ENCODE peak calls at places on chromosomes 11 and 22, in five cellular contexts. S is right atrium auricular region; K is CD8-positive, alpha-beta memory T cell; M is pancreas; A is small intestine. G is an unnamed sample.

GRCh38 chr22:24471570-24471969 is 23.6 kb upstream of the UPB1 start:
- DNase-seq in K (no peak), M (no peak), A (no peak), S (peak), G (no peak)

GRCh38 chr11:115226556-115226955 is 277.7 kb downstream of the CADM1 start:
- DNase-seq in K (no peak), A (no peak), M (no peak), S (no peak), G (peak)

GRCh38 chr11:115222218-115222862 is 281.9 kb downstream of the CADM1 start:
- DNase-seq in K (peak), A (no peak), M (no peak), S (no peak), G (no peak)

GRCh38 chr11:107591446-107592236 is 694 bp downstream of the ELMOD1 start:
- DNase-seq in S (no peak), A (no peak), K (no peak), M (peak), G (no peak)

GRCh38 chr22:49352361-49353169 is 475.1 kb downstream of the BRD1 start:
- DNase-seq in M (peak), A (no peak), S (no peak), K (no peak), G (no peak)

GRCh38 chr11:94809251-94809650 is 41.1 kb downstream of the AMOTL1 start:
- DNase-seq in M (no peak), A (no peak), K (no peak), S (no peak), G (no peak)

GRCh38 chr11:60985991-60986915 is 14.8 kb downstream of the CD6 start:
- DNase-seq in A (peak), M (no peak), S (no peak), K (peak), G (peak)

GRCh38 chr11:8099291-8099899 is 18.4 kb downstream of the TUB start:
- DNase-seq in M (peak), A (peak), S (peak), K (peak), G (peak)

GRCh38 chr11:67045314-67045713 is 11.3 kb upstream of the RHOD start:
- DNase-seq in A (no peak), K (no peak), S (no peak), M (no peak), G (no peak)

GRCh38 chr11:61513143-61513740 is 4.7 kb downstream of the LRRC10B start:
- DNase-seq in M (no peak), A (no peak), K (no peak), S (no peak), G (no peak)

GRCh38 chr11:62611705-62612365 is 740 bp downstream of the EML3 start:
- DNase-seq in M (no peak), S (peak), A (peak), K (no peak), G (peak)

GRCh38 chr22:22930571-22931556 is 43.2 kb downstream of the IGLL5 start:
- DNase-seq in A (no peak), S (no peak), K (no peak), M (no peak), G (no peak)

GRCh38 chr22:20019661-20020532 is 1.0 kb upstream of the TANGO2 start:
- DNase-seq in M (no peak), A (no peak), S (no peak), K (no peak), G (no peak)

GRCh38 chr11:77101043-77101537 is 1.6 kb upstream of the OMP start:
- DNase-seq in S (no peak), M (no peak), A (peak), K (no peak), G (no peak)

GRCh38 chr22:17258015-17258827 is 39.0 kb upstream of the ADA2 start:
- DNase-seq in M (peak), S (no peak), K (peak), A (peak), G (peak)

GRCh38 chr11:110929129-110929528 is 216.9 kb upstream of the ARHGAP20 start:
- DNase-seq in M (no peak), K (no peak), S (no peak), A (no peak), G (no peak)

GRCh38 chr11:11987503-11988022 is 20.9 kb downstream of the DKK3 start:
- DNase-seq in K (peak), M (no peak), A (no peak), S (no peak), G (no peak)

GRCh38 chr11:92302766-92303165 is 78.1 kb downstream of the FAT3 start:
- DNase-seq in A (no peak), S (no peak), M (no peak), K (no peak), G (no peak)

GRCh38 chr11:110497204-110497987 is 67.6 kb downstream of the FDX1 start:
- DNase-seq in M (no peak), S (no peak), A (no peak), K (no peak), G (no peak)

GRCh38 chr11:65491163-65491465 is 7.7 kb upstream of the MALAT1 start:
- DNase-seq in K (no peak), M (peak), A (no peak), S (no peak), G (no peak)

GRCh38 chr11:17459211-17459610 is 17.4 kb downstream of the ABCC8 start:
- DNase-seq in K (no peak), S (no peak), M (no peak), A (no peak), G (no peak)

GRCh38 chr22:38239101-38239761 is 33.6 kb downstream of the TMEM184B start:
- DNase-seq in M (no peak), A (peak), S (no peak), K (no peak), G (peak)

GRCh38 chr11:100735949-100736675 is 49.0 kb downstream of the ARHGAP42 start:
- DNase-seq in K (no peak), M (no peak), A (no peak), S (no peak), G (no peak)

DNA sequence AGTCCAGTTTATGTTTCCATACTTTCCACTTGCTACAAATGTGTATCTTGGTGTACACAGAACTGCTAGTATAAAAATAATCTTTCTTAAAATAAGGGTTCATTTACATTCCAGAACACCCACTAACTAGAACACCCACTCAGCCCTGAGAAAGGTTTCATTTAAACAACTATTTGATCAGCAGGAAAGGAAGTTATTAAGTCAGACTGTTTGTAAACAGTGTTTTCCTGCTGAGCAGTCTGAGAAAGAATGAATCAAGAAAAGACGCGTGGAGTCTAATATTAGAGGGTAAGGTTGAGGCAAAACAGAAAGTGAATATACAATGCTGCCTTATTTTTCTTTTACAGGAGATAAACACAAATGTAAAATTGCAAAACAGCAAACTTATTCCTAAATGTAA is 32.7 kb downstream of the NARS2 start:
- DNase-seq in M (no peak), K (no peak), S (no peak), A (no peak), G (no peak)
- H3K27ac ChIP-seq in M (no peak), K (no peak), S (no peak), A (no peak), G (no peak)

GRCh38 chr22:30318773-30319419 is 7.8 kb downstream of the TBC1D10A start:
- DNase-seq in A (no peak), S (no peak), K (no peak), M (no peak), G (no peak)
- H3K27ac ChIP-seq in A (no peak), S (peak), K (no peak), M (no peak), G (no peak)

DNA sequence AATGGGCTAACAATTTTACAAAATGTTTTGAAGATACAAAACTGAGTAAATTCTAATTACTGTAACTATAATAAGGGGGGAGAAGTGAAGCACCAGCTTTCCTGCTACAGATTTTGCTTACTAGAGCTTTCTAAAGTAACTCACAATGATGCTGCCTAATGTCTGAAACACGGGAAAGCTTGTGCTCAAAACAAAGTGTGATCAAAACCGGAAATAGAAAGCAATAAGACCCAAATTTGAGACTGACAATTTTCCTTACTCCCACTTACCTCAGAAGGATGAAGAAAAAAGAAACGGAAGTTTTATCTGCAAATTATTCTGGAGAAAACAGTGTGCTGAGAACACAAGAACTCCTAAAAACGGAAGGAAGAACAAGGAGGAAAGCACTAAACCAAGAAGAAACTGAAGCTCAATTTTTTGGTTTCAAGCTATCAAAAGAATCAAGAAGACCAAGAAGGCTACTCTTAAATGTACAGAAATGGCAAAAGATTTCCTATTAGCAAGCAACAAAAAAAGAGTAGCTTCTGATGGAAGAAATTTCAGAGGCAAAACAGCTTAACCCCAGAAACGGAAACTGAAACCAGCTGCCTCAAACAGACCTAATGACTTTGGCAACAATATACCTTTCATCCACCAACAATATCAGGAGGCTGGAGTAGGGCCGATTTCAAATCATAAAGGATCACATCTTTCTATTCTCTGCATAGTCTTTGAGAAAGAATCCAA is 33.4 kb downstream of the AMBRA1 start:
- DNase-seq in A (peak), S (no peak), M (no peak), K (no peak), G (no peak)
- H3K27ac ChIP-seq in A (peak), S (peak), M (peak), K (peak), G (peak)

GRCh38 chr11:29173660-29174062 is 843.2 kb downstream of the KCNA4 start:
- DNase-seq in A (no peak), S (no peak), K (no peak), M (no peak), G (no peak)
- H3K27ac ChIP-seq in A (no peak), S (no peak), K (no peak), M (no peak), G (no peak)